ENCODE peak calls at places on chromosome 6, in four cellular contexts. E is GM23248, P is neural progenitor cell, R is uterus. K is an unnamed sample.

GRCh38 chr6:54754406-54754805 is 92.2 kb upstream of the FAM83B start:
- DNase-seq in E (no peak), P (no peak), R (no peak), K (no peak)

GRCh38 chr6:80010296-80010695 is 5.8 kb downstream of the TTK start:
- DNase-seq in E (no peak), P (no peak), R (no peak), K (no peak)

GRCh38 chr6:132790450-132790849 is 8.0 kb downstream of the SLC18B1 start:
- DNase-seq in E (no peak), P (no peak), R (no peak), K (no peak)

GRCh38 chr6:34231566-34232336 is 4.9 kb upstream of the HMGA1 start:
- DNase-seq in E (no peak), P (no peak), R (no peak), K (no peak)

GRCh38 chr6:105068407-105068806 is 111.4 kb downstream of the POPDC3 start:
- DNase-seq in E (no peak), P (no peak), R (no peak), K (no peak)

GRCh38 chr6:159311618-159312017 is 142.4 kb downstream of the FNDC1 start:
- DNase-seq in E (peak; percentile 69), P (peak; percentile 8), R (no peak), K (no peak)

GRCh38 chr6:85640806-85641205 is 1.9 kb downstream of the SYNCRIP start:
- DNase-seq in E (peak; percentile 24), P (no peak), R (no peak), K (no peak)

GRCh38 chr6:150813993-150814359 is 51.5 kb upstream of the MTHFD1L start:
- DNase-seq in E (peak; percentile 60), P (no peak), R (no peak), K (peak; percentile 17)

GRCh38 chr6:20334334-20334733 is 67.3 kb upstream of the E2F3 start:
- DNase-seq in E (no peak), P (no peak), R (no peak), K (no peak)

GRCh38 chr6:127124196-127124595 is 5.7 kb downstream of the RSPO3 start:
- DNase-seq in E (no peak), P (no peak), R (no peak), K (no peak)

GRCh38 chr6:84492246-84493135 is 265.0 kb upstream of the CEP162 start:
- DNase-seq in E (no peak), P (no peak), R (no peak), K (peak; percentile 39)

GRCh38 chr6:80725156-80725930 is 618.9 kb downstream of the BCKDHB start:
- DNase-seq in E (peak; percentile 27), P (no peak), R (no peak), K (peak; percentile 9)

GRCh38 chr6:156017838-156018237 is 562.2 kb upstream of the NOX3 start:
- DNase-seq in E (peak; percentile 15), P (no peak), R (no peak), K (no peak)

GRCh38 chr6:43699564-43700186 is 12.1 kb upstream of the MRPS18A start:
- DNase-seq in E (peak; percentile 23), P (no peak), R (no peak), K (peak; percentile 54)

GRCh38 chr6:148677594-148678476 is 69.0 kb upstream of the UST start:
- DNase-seq in E (no peak), P (no peak), R (no peak), K (no peak)

GRCh38 chr6:10412165-10412947 is 2.5 kb downstream of the TFAP2A start:
- DNase-seq in E (peak; percentile 86), P (peak; percentile 73), R (no peak), K (peak; percentile 44)

GRCh38 chr6:40904583-40905194 is 134.3 kb downstream of the UNC5CL start:
- DNase-seq in E (no peak), P (no peak), R (no peak), K (no peak)

GRCh38 chr6:88760091-88760490 is 203.3 kb downstream of the RNGTT start:
- DNase-seq in E (no peak), P (no peak), R (no peak), K (no peak)

GRCh38 chr6:34284563-34285545 is 36.0 kb upstream of the SMIM29 start:
- DNase-seq in E (peak; percentile 58), P (no peak), R (peak; percentile 38), K (peak; percentile 51)

GRCh38 chr6:170178561-170179477 is 112.1 kb downstream of the DLL1 start:
- DNase-seq in E (peak; percentile 95), P (no peak), R (peak; percentile 17), K (peak; percentile 80)

GRCh38 chr6:1610497-1611321 is 994 bp downstream of the FOXC1 start:
- DNase-seq in E (peak; percentile 71), P (peak; percentile 33), R (no peak), K (peak; percentile 36)

GRCh38 chr6:25004357-25004756 is 68.6 kb upstream of the RIPOR2 start:
- DNase-seq in E (no peak), P (peak; percentile 27), R (peak; percentile 81), K (no peak)

GRCh38 chr6:168589275-168589674 is 148.3 kb downstream of the SMOC2 start:
- DNase-seq in E (no peak), P (no peak), R (no peak), K (no peak)

GRCh38 chr6:29905286-29905685 is 37.0 kb upstream of the HLA-A start:
- DNase-seq in E (no peak), P (no peak), R (no peak), K (no peak)

GRCh38 chr6:150176152-150176551 is 33.3 kb downstream of the PPP1R14C start:
- DNase-seq in E (no peak), P (no peak), R (no peak), K (no peak)

GRCh38 chr6:158784505-158784904 is 34.7 kb downstream of the EZR start:
- DNase-seq in E (peak; percentile 32), P (no peak), R (no peak), K (peak; percentile 88)

GRCh38 chr6:158938811-158939254 is 61.2 kb downstream of the RSPH3 start:
- DNase-seq in E (peak; percentile 73), P (peak; percentile 20), R (no peak), K (no peak)

GRCh38 chr6:149264629-149265028 is 52.9 kb upstream of the TAB2 start:
- DNase-seq in E (no peak), P (peak; percentile 31), R (no peak), K (no peak)

GRCh38 chr6:95093154-95093553 is 484.2 kb upstream of the MANEA start:
- DNase-seq in E (peak; percentile 3), P (no peak), R (no peak), K (peak; percentile 54)

GRCh38 chr6:154485784-154486183 is 24.7 kb downstream of the CNKSR3 start:
- DNase-seq in E (no peak), P (no peak), R (no peak), K (no peak)

GRCh38 chr6:148240463-148240845 is 102.2 kb upstream of the SASH1 start:
- DNase-seq in E (peak; percentile 95), P (no peak), R (no peak), K (peak; percentile 65)

GRCh38 chr6:14441371-14441781 is 323.8 kb downstream of the CD83 start:
- DNase-seq in E (peak; percentile 48), P (peak; percentile 87), R (peak; percentile 46), K (peak; percentile 72)

GRCh38 chr6:141260627-141261015 is 872.1 kb upstream of the GJE1 start:
- DNase-seq in E (no peak), P (peak; percentile 3), R (no peak), K (no peak)

GRCh38 chr6:149938571-149939462 is 3.0 kb upstream of the ULBP2 start:
- DNase-seq in E (peak; percentile 60), P (no peak), R (no peak), K (no peak)

GRCh38 chr6:34447381-34447780 is 18.5 kb upstream of the PACSIN1 start:
- DNase-seq in E (no peak), P (no peak), R (no peak), K (no peak)

GRCh38 chr6:7413151-7413823 is 23.7 kb downstream of the RIOK1 start:
- DNase-seq in E (no peak), P (peak; percentile 78), R (no peak), K (no peak)

GRCh38 chr6:40355532-40355931 is 231.6 kb downstream of the LRFN2 start:
- DNase-seq in E (no peak), P (no peak), R (no peak), K (no peak)

GRCh38 chr6:69791065-69791471 is 5.7 kb downstream of the LMBRD1 start:
- DNase-seq in E (peak; percentile 47), P (no peak), R (no peak), K (no peak)

GRCh38 chr6:161233986-161234620 is 39.8 kb downstream of the AGPAT4 start:
- DNase-seq in E (peak; percentile 93), P (no peak), R (peak; percentile 92), K (peak; percentile 92)

GRCh38 chr6:47674673-47675072 is 23.7 kb upstream of the ADGRF4 start:
- DNase-seq in E (no peak), P (no peak), R (no peak), K (no peak)

GRCh38 chr6:47672816-47673215 is 25.6 kb upstream of the ADGRF4 start:
- DNase-seq in E (no peak), P (no peak), R (no peak), K (peak; percentile 44)

GRCh38 chr6:47670851-47671250 is 27.5 kb upstream of the ADGRF4 start:
- DNase-seq in E (no peak), P (peak; percentile 68), R (no peak), K (no peak)

GRCh38 chr6:47671777-47672176 is 26.6 kb upstream of the ADGRF4 start:
- DNase-seq in E (no peak), P (no peak), R (no peak), K (no peak)

DNA sequence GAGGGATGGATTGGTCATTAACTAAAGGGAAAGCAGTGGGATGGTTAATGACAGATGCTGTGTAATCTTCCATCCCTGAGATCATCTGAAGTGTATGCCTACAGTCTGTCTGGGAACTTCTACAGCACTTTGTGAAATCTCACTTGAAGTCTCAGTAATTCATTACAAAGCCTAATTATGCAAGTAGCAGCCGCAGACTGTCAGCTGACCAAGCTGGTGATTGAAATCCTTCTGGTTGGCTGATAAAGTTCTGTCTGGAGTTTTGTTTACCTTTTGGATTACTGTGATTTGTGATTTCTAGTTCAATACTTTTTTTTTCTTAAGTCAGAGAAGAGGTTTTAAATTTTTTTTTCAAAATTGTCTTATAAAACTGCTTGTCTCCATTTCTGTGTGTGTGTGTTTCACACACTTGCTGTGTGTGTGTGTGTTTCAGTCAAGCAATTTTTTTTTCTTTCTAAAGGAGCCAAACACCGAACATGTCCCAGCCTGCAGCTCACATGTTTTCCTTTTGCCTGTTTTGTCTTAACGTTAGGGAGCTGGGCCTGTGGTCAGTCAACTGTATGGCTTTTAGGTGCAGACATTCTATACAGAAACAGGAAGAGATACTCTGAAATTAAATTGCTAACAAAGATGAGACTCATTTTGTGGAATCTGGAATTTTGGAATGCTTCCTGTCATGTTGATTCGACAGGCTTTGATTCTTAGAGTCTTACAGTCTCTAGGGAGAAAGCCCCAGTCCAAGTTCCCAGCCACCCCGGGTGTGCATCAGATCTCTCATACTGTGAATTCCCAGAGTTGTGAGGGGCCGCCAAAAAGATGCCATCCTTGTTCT is 28.5 kb upstream of the ADGRF4 start:
- DNase-seq in E (peak; percentile 2), P (peak; percentile 69), R (no peak), K (peak; percentile 64)
- H3K4me3 ChIP-seq in E (no peak overlapping the region), P (peak overlapping the region; percentile 2), R (no peak overlapping the region), K (no peak overlapping the region)

GRCh38 chr6:27772261-27773001 is 139.8 kb downstream of the OR2B2 start:
- DNase-seq in E (peak; percentile 95), P (peak; percentile 92), R (peak; percentile 77), K (peak; percentile 80)
- H3K4me3 ChIP-seq in E (peak overlapping the region; percentile 35), P (peak overlapping the region; percentile 32), R (no peak overlapping the region), K (no peak overlapping the region)

GRCh38 chr6:124674042-124674441 is 288.2 kb upstream of the RNF217 start:
- DNase-seq in E (no peak), P (no peak), R (no peak), K (no peak)
- H3K4me3 ChIP-seq in E (no peak overlapping the region), P (no peak overlapping the region), R (no peak overlapping the region), K (no peak overlapping the region)

GRCh38 chr6:162934844-162935243 is 207.1 kb downstream of the PACRG start:
- DNase-seq in E (no peak), P (no peak), R (no peak), K (no peak)
- H3K4me3 ChIP-seq in E (no peak overlapping the region), P (no peak overlapping the region), R (no peak overlapping the region), K (no peak overlapping the region)

GRCh38 chr6:30913721-30914075 is 340 bp upstream of the VARS2 start:
- DNase-seq in E (no peak), P (no peak), R (no peak), K (no peak)
- H3K4me3 ChIP-seq in E (peak overlapping the region; percentile 74), P (peak overlapping the region; percentile 62), R (peak overlapping the region; percentile 47), K (no peak overlapping the region)